ENCODE peak calls at places on chromosomes 16 and 17, in seven cellular contexts. B, P, Y, D, S, H and R are unnamed samples.

GRCh38 chr17:76955191-76955590 is 87.0 kb downstream of the MGAT5B start:
- DNase-seq in B (no peak), P (no peak), Y (no peak), D (no peak), S (no peak), H (no peak), R (no peak)

GRCh38 chr17:57881783-57882291 is 32.0 kb upstream of the MRPS23 start:
- DNase-seq in B (no peak), P (no peak), Y (no peak), D (no peak), S (no peak), H (peak; percentile 30), R (no peak)

GRCh38 chr17:4529533-4530152 is 25.5 kb downstream of the MYBBP1A start:
- DNase-seq in B (no peak), P (no peak), Y (no peak), D (no peak), S (no peak), H (no peak), R (no peak)

GRCh38 chr16:325375-326155 is 27.0 kb downstream of the AXIN1 start:
- DNase-seq in B (no peak), P (no peak), Y (no peak), D (no peak), S (no peak), H (no peak), R (no peak)

GRCh38 chr16:55297910-55298175 is 26.2 kb upstream of the IRX6 start:
- DNase-seq in B (no peak), P (no peak), Y (no peak), D (no peak), S (no peak), H (peak; percentile 75), R (no peak)

GRCh38 chr17:48722201-48722907 is at the start of gene PRAC1:
- DNase-seq in B (no peak), P (no peak), Y (no peak), D (no peak), S (no peak), H (no peak), R (no peak)

GRCh38 chr16:56348168-56349085 is 76.9 kb downstream of the AMFR start:
- DNase-seq in B (no peak), P (no peak), Y (no peak), D (peak; percentile 12), S (peak; percentile 53), H (no peak), R (no peak)

GRCh38 chr17:77963441-77963840 is 4.9 kb downstream of the TNRC6C start:
- DNase-seq in B (no peak), P (peak; percentile 47), Y (no peak), D (peak; percentile 7), S (peak; percentile 78), H (peak; percentile 78), R (peak; percentile 50)

GRCh38 chr17:72332367-72332766 is 211.5 kb downstream of the SOX9 start:
- DNase-seq in B (no peak), P (no peak), Y (no peak), D (no peak), S (no peak), H (no peak), R (no peak)

GRCh38 chr16:68973611-68974120 is 130.3 kb downstream of the TANGO6 start:
- DNase-seq in B (no peak), P (no peak), Y (no peak), D (no peak), S (no peak), H (no peak), R (no peak)

GRCh38 chr16:77882359-77882758 is 94.0 kb downstream of the VAT1L start:
- DNase-seq in B (no peak), P (no peak), Y (no peak), D (no peak), S (no peak), H (no peak), R (no peak)